ENCODE peak calls at places on chromosomes 5 and 9, in eight cellular contexts. M is non-pigmented ciliary epithelial cell; K is nucleus accumbens; I is activated CD4-positive, alpha-beta memory T cell treated with anti-CD3 and anti-CD28 coated beads, Interleukin-2, amount 10 ng/mL, durations not matched to agents 7 days and 5 days; G is H9; L is aorta; X is naive thymus-derived CD4-positive, alpha-beta T cell; Z is psoas muscle. Y is an unnamed sample.

GRCh38 chr9:36717276-36717675 is 144.6 kb downstream of the MELK start:
- DNase-seq in M (no peak), K (no peak), I (no peak), G (no peak), L (no peak), X (no peak), Z (no peak), Y (no peak)

GRCh38 chr9:87140142-87140541 is 192.8 kb upstream of the GAS1 start:
- DNase-seq in M (no peak), K (no peak), I (no peak), G (no peak), L (no peak), X (no peak), Z (no peak), Y (no peak)

GRCh38 chr5:157961176-157961575 is 102.2 kb upstream of the CLINT1 start:
- DNase-seq in M (no peak), K (no peak), I (no peak), G (no peak), L (no peak), X (no peak), Z (no peak), Y (no peak)

GRCh38 chr9:112174223-112174964 is 703 bp downstream of the SUSD1 start:
- DNase-seq in M (no peak), K (no peak), I (peak; percentile 89), G (no peak), L (peak; percentile 92), X (peak; percentile 55), Z (peak; percentile 70), Y (no peak)

GRCh38 chr9:136584401-136585328 is 38.8 kb upstream of the NOTCH1 start:
- DNase-seq in M (no peak), K (no peak), I (no peak), G (no peak), L (no peak), X (no peak), Z (no peak), Y (no peak)

GRCh38 chr5:58497956-58498942 is 7.0 kb downstream of the GAPT start:
- DNase-seq in M (peak; percentile 5), K (peak; percentile 4), I (no peak), G (peak; percentile 37), L (no peak), X (no peak), Z (no peak), Y (peak; percentile 11)

GRCh38 chr9:132584616-132585560 is 2.5 kb downstream of the BARHL1 start:
- DNase-seq in M (no peak), K (no peak), I (no peak), G (no peak), L (peak; percentile 43), X (no peak), Z (no peak), Y (no peak)

GRCh38 chr9:93808115-93809029 is 146.8 kb downstream of the BARX1 start:
- DNase-seq in M (no peak), K (no peak), I (no peak), G (no peak), L (peak; percentile 47), X (no peak), Z (no peak), Y (no peak)

GRCh38 chr5:122195784-122196394 is 66.5 kb downstream of the ZNF474 start:
- DNase-seq in M (peak; percentile 27), K (no peak), I (no peak), G (peak; percentile 37), L (no peak), X (no peak), Z (no peak), Y (no peak)

GRCh38 chr5:54226215-54226614 is 84.2 kb downstream of the ARL15 start:
- DNase-seq in M (no peak), K (no peak), I (no peak), G (no peak), L (no peak), X (no peak), Z (no peak), Y (no peak)

GRCh38 chr5:179812135-179812825 is 5.6 kb upstream of the MGAT4B start:
- DNase-seq in M (no peak), K (no peak), I (no peak), G (no peak), L (no peak), X (no peak), Z (no peak), Y (no peak)

GRCh38 chr5:73726071-73726470 is 100.1 kb downstream of the ARHGEF28 start:
- DNase-seq in M (no peak), K (no peak), I (no peak), G (no peak), L (no peak), X (no peak), Z (no peak), Y (no peak)

GRCh38 chr5:160324885-160325284 is 12.5 kb upstream of the CCNJL start:
- DNase-seq in M (no peak), K (no peak), I (no peak), G (no peak), L (no peak), X (no peak), Z (no peak), Y (no peak)

GRCh38 chr5:83927140-83927733 is 206.6 kb upstream of the HAPLN1 start:
- DNase-seq in M (no peak), K (peak; percentile 29), I (peak; percentile 30), G (peak; percentile 84), L (peak; percentile 80), X (no peak), Z (peak; percentile 19), Y (peak; percentile 16)

GRCh38 chr5:34580983-34581382 is 75.1 kb upstream of the RAI14 start:
- DNase-seq in M (no peak), K (no peak), I (no peak), G (no peak), L (no peak), X (no peak), Z (no peak), Y (no peak)

GRCh38 chr5:142426129-142426641 is 101.4 kb upstream of the SPRY4 start:
- DNase-seq in M (no peak), K (no peak), I (peak; percentile 71), G (no peak), L (no peak), X (no peak), Z (peak; percentile 57), Y (no peak)

GRCh38 chr5:96629774-96630173 is 32.4 kb upstream of the CAST start:
- DNase-seq in M (peak; percentile 97), K (no peak), I (no peak), G (no peak), L (no peak), X (no peak), Z (no peak), Y (no peak)